ENCODE peak calls at places on chromosome 3, in eight cellular contexts. N is T1000; C is activated naive CD4-positive, alpha-beta T cell; T is skeletal muscle cell; D is bronchial epithelial cell; K is adrenal gland; V is DMS 273 treated with DMSO at 0.1 percent for 48 hours; U is left ventricle myocardium superior. I is an unnamed sample.

GRCh38 chr3:75906555-75907112 is 121.3 kb upstream of the ZNF717 start:
- DNase-seq in N (peak), C (no peak), T (no peak), D (peak), K (no peak), V (no peak), U (no peak), I (peak)

GRCh38 chr3:188752850-188753249 is 418.9 kb upstream of the TPRG1 start:
- DNase-seq in N (no peak), C (no peak), T (no peak), D (no peak), K (no peak), V (no peak), U (no peak), I (no peak)

GRCh38 chr3:172542089-172542488 is 18.9 kb upstream of the TNFSF10 start:
- DNase-seq in N (no peak), C (no peak), T (no peak), D (no peak), K (no peak), V (no peak), U (no peak), I (no peak)

GRCh38 chr3:71454513-71455423 is 128.8 kb downstream of the FOXP1 start:
- DNase-seq in N (no peak), C (no peak), T (no peak), D (no peak), K (no peak), V (no peak), U (no peak), I (no peak)

GRCh38 chr3:60673123-60673522 is 578.1 kb downstream of the FHIT start:
- DNase-seq in N (no peak), C (no peak), T (no peak), D (no peak), K (no peak), V (no peak), U (no peak), I (no peak)

GRCh38 chr3:54951405-54951804 is 23.5 kb upstream of the LRTM1 start:
- DNase-seq in N (peak), C (no peak), T (peak), D (peak), K (peak), V (no peak), U (peak), I (peak)

GRCh38 chr3:13336592-13336991 is 83.5 kb downstream of the NUP210 start:
- DNase-seq in N (no peak), C (no peak), T (no peak), D (no peak), K (no peak), V (no peak), U (no peak), I (no peak)

GRCh38 chr3:149621218-149622005 is 36.4 kb downstream of the WWTR1 start:
- DNase-seq in N (no peak), C (no peak), T (peak), D (peak), K (no peak), V (no peak), U (no peak), I (peak)

GRCh38 chr3:88203537-88204143 is 53.9 kb downstream of the C3orf38 start:
- DNase-seq in N (peak), C (peak), T (peak), D (peak), K (peak), V (peak), U (peak), I (peak)

GRCh38 chr3:104564045-104564643 is 802.6 kb upstream of the ALCAM start:
- DNase-seq in N (peak), C (peak), T (no peak), D (peak), K (peak), V (peak), U (no peak), I (peak)

GRCh38 chr3:134008630-134009156 is 21.0 kb downstream of the SLCO2A1 start:
- DNase-seq in N (peak), C (no peak), T (peak), D (peak), K (no peak), V (no peak), U (no peak), I (peak)

GRCh38 chr3:30513374-30514152 is 92.8 kb upstream of the TGFBR2 start:
- DNase-seq in N (no peak), C (no peak), T (no peak), D (no peak), K (no peak), V (no peak), U (no peak), I (no peak)

I was measured in mammary epithelial cell.